ENCODE peak calls at places on chromosomes 12 and 14, in four cellular contexts. B, A, Q and Y are unnamed samples.

GRCh38 chr12:5068623-5069022 is 24.9 kb downstream of the KCNA5 start:
- DNase-seq in Q (no peak), B (no peak), A (no peak), Y (no peak)

GRCh38 chr14:52650774-52651173 is 44.6 kb downstream of the ERO1A start:
- DNase-seq in B (no peak), A (no peak), Q (no peak), Y (peak)

GRCh38 chr14:102323102-102323501 is 3.6 kb downstream of the ZNF839 start:
- DNase-seq in Q (peak), A (peak), B (peak), Y (peak)

GRCh38 chr12:63208956-63209355 is 58.0 kb upstream of the AVPR1A start:
- DNase-seq in Q (no peak), A (no peak), B (no peak), Y (peak)

GRCh38 chr12:98227162-98227561 is 288.2 kb upstream of the TMPO start:
- DNase-seq in Q (no peak), A (no peak), B (no peak), Y (peak)

GRCh38 chr12:7966558-7966957 is 30.6 kb upstream of the SLC2A3 start:
- DNase-seq in B (no peak), A (no peak), Q (no peak), Y (peak)

GRCh38 chr12:80190001-80190400 is 90.7 kb downstream of the OTOGL start:
- DNase-seq in A (no peak), B (no peak), Q (no peak), Y (peak)

GRCh38 chr12:107096571-107096970 is 3.2 kb upstream of the CRY1 start:
- DNase-seq in A (no peak), B (no peak), Q (no peak), Y (no peak)

GRCh38 chr12:41967668-41968649 is 176.7 kb downstream of the GXYLT1 start:
- DNase-seq in B (no peak), A (no peak), Q (no peak), Y (peak)

GRCh38 chr12:131903270-131904255 is 9.1 kb downstream of the ULK1 start:
- DNase-seq in Q (no peak), A (no peak), B (no peak), Y (no peak)

GRCh38 chr12:69966839-69967238 is 141.8 kb downstream of the MYRFL start:
- DNase-seq in A (no peak), Q (no peak), B (peak), Y (peak)

GRCh38 chr12:130013771-130014484 is 110.1 kb upstream of the TMEM132D start:
- DNase-seq in B (peak), Q (no peak), A (no peak), Y (peak)

GRCh38 chr12:7229741-7230140 is 40.3 kb downstream of the PEX5 start:
- DNase-seq in Q (no peak), B (no peak), A (no peak), Y (no peak)

GRCh38 chr12:132323171-132324010 is 6.0 kb downstream of the GALNT9 start:
- DNase-seq in Q (no peak), B (no peak), A (no peak), Y (peak)

GRCh38 chr12:65204886-65205525 is 35.6 kb downstream of the LEMD3 start:
- DNase-seq in A (no peak), Q (no peak), B (no peak), Y (no peak)

GRCh38 chr12:81953541-81953940 is 194.4 kb upstream of the PPFIA2 start:
- DNase-seq in B (no peak), A (no peak), Q (no peak), Y (no peak)

GRCh38 chr12:32032205-32032810 is 73.1 kb downstream of the RESF1 start:
- DNase-seq in Q (peak), B (no peak), A (no peak), Y (peak)

GRCh38 chr14:60014402-60014801 is 77.3 kb upstream of the PCNX4 start:
- DNase-seq in B (no peak), Q (no peak), A (no peak), Y (no peak)

GRCh38 chr12:48037267-48037915 is 33.1 kb upstream of the COL2A1 start:
- DNase-seq in B (no peak), Q (no peak), A (no peak), Y (peak)

GRCh38 chr14:105733081-105734065 is 207.0 kb downstream of the TMEM121 start:
- DNase-seq in B (no peak), A (no peak), Q (no peak), Y (no peak)

GRCh38 chr12:47414511-47414910 is 291.3 kb downstream of the RPAP3 start:
- DNase-seq in B (no peak), Q (no peak), A (no peak), Y (no peak)

DNA sequence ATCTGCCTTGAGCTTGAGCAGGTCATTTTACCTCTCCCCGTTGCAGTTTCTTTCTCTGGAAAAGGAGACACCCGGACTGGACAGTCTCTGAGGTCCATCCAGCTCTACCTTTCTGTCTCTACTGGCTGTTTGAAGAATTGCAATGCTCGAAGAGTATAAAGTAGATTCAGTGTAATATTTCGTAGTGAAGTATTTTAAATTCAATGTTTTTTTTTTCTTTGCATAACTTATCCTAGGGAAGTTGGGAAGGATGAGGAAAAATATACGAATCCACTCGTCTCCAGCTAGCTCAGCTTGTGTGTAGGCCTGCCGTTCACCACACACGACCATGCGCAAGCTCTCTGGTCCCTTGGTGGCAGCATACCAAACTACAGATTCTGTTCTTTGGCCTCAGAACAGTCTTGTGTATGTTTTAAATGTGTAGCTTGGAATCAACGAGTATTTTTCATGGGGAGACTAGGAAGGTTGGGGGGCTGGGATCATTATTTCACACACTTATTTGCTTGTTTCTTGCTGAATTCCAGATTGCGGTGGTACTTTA is 307.9 kb downstream of the CACNA1C start:
- DNase-seq in Q (no peak), A (no peak), B (no peak), Y (peak)
- TF ChIP-seq CTCF in Q (no peak), A (no peak), B (no peak), Y (peak)

GRCh38 chr14:88535149-88535548 is 19.7 kb downstream of the PTPN21 start:
- DNase-seq in A (no peak), Q (no peak), B (no peak), Y (no peak)
- TF ChIP-seq CTCF in A (no peak), Q (no peak), B (no peak), Y (no peak)

DNA sequence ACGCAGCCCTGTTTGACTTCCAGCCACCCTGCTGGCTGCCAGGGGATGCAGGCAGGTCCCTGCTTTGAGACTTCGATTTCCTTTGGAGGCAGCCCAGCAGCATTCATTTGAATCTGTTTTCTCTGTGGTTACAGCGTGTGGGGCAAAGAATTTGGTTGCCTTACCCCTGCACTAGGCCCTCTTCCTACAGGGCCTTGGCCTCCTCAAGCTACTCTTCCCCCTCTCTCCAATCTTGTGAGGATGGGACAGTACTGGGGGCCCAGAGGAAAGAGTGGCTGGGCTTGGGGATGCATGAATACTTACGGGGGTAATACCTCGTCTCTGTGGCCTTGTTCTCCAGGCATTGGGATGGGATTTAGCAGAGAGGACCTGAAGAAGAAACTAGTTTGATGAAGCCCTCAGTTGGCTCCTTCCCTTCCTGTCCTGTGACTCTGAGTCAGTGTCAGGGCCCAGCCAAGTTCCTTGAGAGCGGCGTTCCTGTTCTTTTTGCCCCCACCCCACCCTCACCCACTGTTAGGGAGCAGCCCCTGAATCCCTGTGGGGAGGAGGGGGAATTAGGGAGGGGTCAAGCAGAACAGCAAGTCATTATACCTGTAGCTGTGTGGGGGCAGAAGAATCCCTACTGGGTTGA is 5.1 kb upstream of the LRP1-AS start:
- DNase-seq in Q (no peak), B (no peak), A (peak), Y (peak)
- TF ChIP-seq CTCF in Q (no peak), B (no peak), A (no peak), Y (no peak)

GRCh38 chr12:12443482-12443881 is 86.6 kb downstream of the BORCS5 start:
- DNase-seq in Q (no peak), B (no peak), A (peak), Y (peak)
- TF ChIP-seq CTCF in Q (no peak), B (no peak), A (no peak), Y (no peak)

GRCh38 chr14:24312736-24313507 is 1.6 kb downstream of the LTB4R start:
- DNase-seq in A (no peak), Q (no peak), B (no peak), Y (peak)

GRCh38 chr14:24311837-24312615 is 724 bp downstream of the LTB4R start:
- DNase-seq in B (no peak), A (peak), Q (no peak), Y (no peak)

GRCh38 chr14:24309538-24310386 is at the start of gene LTB4R2:
- DNase-seq in B (peak), Q (no peak), A (no peak), Y (no peak)

GRCh38 chr14:24310387-24310665 is 386 bp downstream of the LTB4R2 start:
- DNase-seq in B (no peak), A (no peak), Q (no peak), Y (no peak)

GRCh38 chr14:24310666-24311604 is at the start of gene LTB4R:
- DNase-seq in A (peak), Q (no peak), B (no peak), Y (peak)
- TF ChIP-seq CTCF in A (no peak), Q (peak), B (peak), Y (peak)

GRCh38 chr12:55822228-55822627 is 4.4 kb downstream of the ORMDL2 start:
- DNase-seq in Q (no peak), A (no peak), B (peak), Y (peak)
- TF ChIP-seq CTCF in Q (peak), A (no peak), B (no peak), Y (peak)

DNA sequence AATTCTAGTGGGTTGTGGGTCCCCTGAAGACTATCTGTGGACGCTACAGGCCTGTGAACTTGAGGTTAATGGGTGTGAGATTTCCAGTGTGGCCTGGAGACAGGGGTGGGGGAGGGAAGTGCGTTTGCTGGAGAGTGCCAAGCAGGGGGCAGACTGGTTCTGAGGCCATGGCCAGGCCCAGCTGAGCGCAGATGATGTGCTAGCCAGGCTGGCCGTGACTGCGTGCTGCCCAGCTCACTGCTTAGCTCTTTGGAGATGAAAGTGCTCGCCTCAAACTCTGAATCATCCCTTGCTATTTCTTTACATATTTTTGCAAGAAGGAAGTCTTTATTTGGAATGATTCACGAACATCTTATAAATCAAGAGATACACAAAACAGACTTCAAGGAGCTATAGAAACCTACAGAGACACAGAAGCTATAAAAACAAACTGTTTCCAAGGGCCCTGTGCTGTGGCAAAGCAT is 75.3 kb upstream of the PLEKHG3 start:
- DNase-seq in Q (peak), B (peak), A (no peak), Y (peak)
- TF ChIP-seq CTCF in Q (peak), B (no peak), A (no peak), Y (no peak)